ENCODE peak calls at places on chromosomes 7 and 10, in eight cellular contexts. F, D, P, S, O, X, V and L are unnamed samples.

GRCh38 chr10:3785251-3785848 is 341 bp upstream of the KLF6 start:
- DNase-seq in V (peak; percentile 99), O (peak; percentile 96), D (peak; percentile 99), P (peak; percentile 98), F (peak; percentile 97), S (peak; percentile 91), X (peak; percentile 98), L (peak; percentile 100)

GRCh38 chr7:131548371-131548770 is 8.1 kb downstream of the PODXL start:
- DNase-seq in S (no peak), O (no peak), P (no peak), D (no peak), V (no peak), X (no peak), F (no peak), L (no peak)

GRCh38 chr7:128415217-128415785 is 5.5 kb upstream of the IMPDH1 start:
- DNase-seq in P (no peak), D (no peak), S (no peak), X (no peak), F (no peak), V (no peak), O (peak; percentile 23), L (no peak)

GRCh38 chr10:114343623-114344306 is 60.5 kb downstream of the AFAP1L2 start:
- DNase-seq in P (no peak), X (no peak), O (no peak), F (no peak), S (no peak), D (no peak), V (no peak), L (no peak)

GRCh38 chr7:16268821-16269768 is 152.2 kb downstream of the CRPPA start:
- DNase-seq in D (no peak), P (no peak), S (peak; percentile 72), O (peak; percentile 58), X (no peak), F (no peak), V (no peak), L (no peak)

GRCh38 chr7:20264623-20265022 is 47.4 kb upstream of the MACC1 start:
- DNase-seq in D (no peak), F (no peak), S (no peak), O (no peak), V (no peak), P (no peak), X (no peak), L (no peak)

GRCh38 chr7:48170506-48170905 is 752 bp upstream of the ABCA13 start:
- DNase-seq in P (no peak), V (no peak), S (no peak), X (no peak), F (no peak), O (no peak), D (no peak), L (no peak)

GRCh38 chr7:156091515-156092080 is 279.3 kb upstream of the SHH start:
- DNase-seq in S (no peak), X (no peak), P (no peak), V (no peak), D (no peak), O (no peak), F (no peak), L (no peak)

GRCh38 chr7:88200793-88201192 is 19.0 kb downstream of the SRI start:
- DNase-seq in X (no peak), D (no peak), O (no peak), V (no peak), P (no peak), F (no peak), S (no peak), L (no peak)

GRCh38 chr7:157404845-157405481 is 68.2 kb downstream of the DNAJB6 start:
- DNase-seq in S (no peak), P (no peak), D (no peak), X (no peak), V (no peak), O (peak; percentile 94), F (no peak), L (no peak)
- TF ChIP-seq CTCF in S (no peak), P (no peak), D (no peak), X (no peak), V (no peak), O (no peak), F (no peak), L (no peak)

GRCh38 chr10:47362199-47362598 is 14.0 kb downstream of the RBP3 start:
- DNase-seq in O (peak; percentile 38), V (no peak), X (no peak), D (no peak), F (no peak), S (no peak), P (no peak), L (no peak)

GRCh38 chr10:47359626-47360418 is 11.7 kb downstream of the RBP3 start:
- DNase-seq in F (no peak), P (no peak), V (no peak), S (no peak), D (no peak), O (no peak), X (no peak), L (no peak)

GRCh38 chr10:47361293-47361692 is 13.1 kb downstream of the RBP3 start:
- DNase-seq in D (no peak), V (no peak), S (peak; percentile 36), X (peak; percentile 74), F (no peak), O (peak; percentile 48), P (no peak), L (no peak)

GRCh38 chr10:47359101-47359500 is 10.9 kb downstream of the RBP3 start:
- DNase-seq in O (no peak), D (no peak), S (no peak), F (no peak), X (no peak), P (no peak), V (no peak), L (no peak)

DNA sequence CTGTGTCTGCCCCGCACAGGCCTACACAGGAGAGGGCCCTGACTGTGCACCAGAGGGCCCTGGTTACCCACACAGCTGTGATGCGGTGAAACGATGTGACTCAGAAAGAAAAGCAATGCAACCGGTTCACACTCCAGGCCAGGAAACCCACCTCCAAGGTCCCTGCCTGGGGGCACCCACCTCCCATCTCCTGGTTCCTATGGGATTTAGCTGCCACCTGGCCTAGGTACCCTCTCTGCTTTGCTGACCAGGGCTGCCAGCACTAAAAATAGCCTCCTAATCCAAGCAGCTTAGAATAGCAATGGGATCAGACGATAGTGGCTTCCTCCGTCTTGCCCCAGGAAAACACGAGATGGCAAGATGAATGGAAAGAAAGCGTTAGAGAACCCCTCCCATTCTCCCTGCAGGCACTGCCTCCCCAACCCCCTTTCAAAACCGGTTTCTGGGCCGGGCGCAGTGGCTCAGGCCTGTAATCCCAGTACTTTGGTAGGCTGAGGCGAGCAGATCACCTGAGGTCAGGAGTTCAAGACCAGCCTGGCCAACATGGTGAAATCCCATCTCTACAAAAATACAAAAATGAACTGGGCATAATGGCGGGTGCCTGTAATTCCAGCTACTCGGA is 12.4 kb downstream of the RBP3 start:
- DNase-seq in S (no peak), D (no peak), F (peak; percentile 71), O (peak; percentile 21), P (no peak), X (no peak), V (no peak), L (no peak)
- TF ChIP-seq CTCF in S (no peak), D (no peak), F (no peak), O (no peak), P (no peak), X (no peak), V (no peak), L (no peak)

GRCh38 chr10:110304780-110305421 is at the start of gene SMNDC1:
- DNase-seq in O (peak; percentile 98), F (peak; percentile 35), V (peak; percentile 94), P (peak; percentile 97), X (peak; percentile 98), D (peak; percentile 95), S (peak; percentile 99), L (peak; percentile 98)

GRCh38 chr10:110305767-110306451 is 1.2 kb upstream of the SMNDC1 start:
- DNase-seq in D (peak; percentile 52), X (peak; percentile 14), P (peak; percentile 49), S (peak; percentile 84), O (peak; percentile 92), F (no peak), V (peak; percentile 33), L (no peak)

GRCh38 chr10:110307805-110308204 is 3.1 kb upstream of the SMNDC1 start:
- DNase-seq in F (no peak), X (no peak), D (no peak), O (no peak), P (no peak), S (no peak), V (no peak), L (no peak)

GRCh38 chr10:110304394-110304779 is 333 bp downstream of the SMNDC1 start:
- DNase-seq in F (no peak), V (no peak), X (peak; percentile 77), S (no peak), O (peak; percentile 40), P (no peak), D (peak; percentile 93), L (no peak)

DNA sequence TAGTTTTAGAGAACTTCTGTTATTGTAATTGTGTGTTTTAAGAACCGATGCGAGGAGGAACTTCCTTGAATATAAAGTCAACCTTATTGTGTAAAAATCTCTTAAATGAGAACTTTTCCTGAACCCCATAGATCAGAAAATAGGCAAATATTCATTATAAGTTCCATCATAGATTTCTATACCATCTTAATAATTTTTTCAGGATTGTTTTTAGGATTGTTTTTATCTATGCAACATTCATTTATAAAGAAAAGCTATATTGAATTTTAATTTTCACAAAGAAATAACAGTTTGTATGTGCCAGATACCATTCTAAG is 1.7 kb upstream of the SMNDC1 start:
- DNase-seq in X (no peak), S (no peak), P (no peak), O (no peak), V (no peak), F (no peak), D (no peak), L (no peak)
- TF ChIP-seq CTCF in X (no peak), S (no peak), P (no peak), O (no peak), V (no peak), F (no peak), D (no peak), L (no peak)

GRCh38 chr10:90785782-90786181 is 72.1 kb downstream of the HTR7 start:
- DNase-seq in P (no peak), X (no peak), O (no peak), V (no peak), S (no peak), D (no peak), F (no peak), L (no peak)

GRCh38 chr10:90787376-90787775 is 70.5 kb downstream of the HTR7 start:
- DNase-seq in P (no peak), O (no peak), F (no peak), D (no peak), X (no peak), V (no peak), S (no peak), L (no peak)

GRCh38 chr10:90788987-90789386 is 68.9 kb downstream of the HTR7 start:
- DNase-seq in P (no peak), V (no peak), S (no peak), O (no peak), F (no peak), X (no peak), D (no peak), L (no peak)

DNA sequence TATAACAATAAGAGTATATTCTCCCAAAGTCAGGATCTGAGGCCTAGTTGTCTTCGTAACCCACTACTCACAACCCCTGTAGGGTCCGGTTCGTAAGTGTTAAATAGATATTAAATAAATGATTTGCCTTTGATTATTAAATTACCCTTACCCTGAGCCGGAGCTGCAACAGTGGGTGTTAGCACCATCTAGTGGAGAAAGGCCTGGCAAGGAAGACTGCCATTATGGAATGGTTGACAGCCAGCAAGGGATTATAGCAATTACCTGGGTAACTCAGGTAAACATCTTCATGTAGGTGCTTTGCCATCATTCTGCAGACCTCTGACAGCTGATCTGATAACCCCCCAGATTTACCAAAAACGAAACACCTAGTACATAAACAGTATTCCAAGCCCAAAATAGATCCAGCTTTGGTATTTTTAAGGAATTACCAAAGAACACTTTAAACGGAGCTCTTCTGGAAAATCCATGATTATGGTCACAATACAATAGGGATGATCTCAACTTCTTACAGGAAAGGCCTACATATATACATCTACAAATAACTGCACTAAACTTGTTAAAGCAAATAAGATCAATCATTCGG is 69.8 kb downstream of the HTR7 start:
- DNase-seq in V (no peak), S (peak; percentile 27), D (no peak), O (peak; percentile 67), P (no peak), X (peak; percentile 38), F (no peak), L (no peak)
- TF ChIP-seq CTCF in V (peak; percentile 41), S (peak; percentile 89), D (peak; percentile 67), O (peak; percentile 97), P (peak; percentile 50), X (peak; percentile 72), F (peak; percentile 89), L (no peak)